ENCODE peak calls at places on chromosomes 2 and 18, in five cellular contexts. S, H, J, T and C are unnamed samples.

GRCh38 chr2:189982777-189983394 is 79.6 kb downstream of the MSTN start:
- DNase-seq in J (no peak), S (no peak), T (no peak), H (no peak), C (no peak)

GRCh38 chr2:111161971-111162370 is 41.3 kb downstream of the BCL2L11 start:
- DNase-seq in H (no peak), J (peak), T (peak), S (no peak), C (peak)

GRCh38 chr2:205473791-205474190 is 208.5 kb upstream of the NRP2 start:
- DNase-seq in H (no peak), J (no peak), T (no peak), S (no peak), C (no peak)

GRCh38 chr2:216539791-216540241 is 41.2 kb downstream of the RPL37A start:
- DNase-seq in S (no peak), T (peak), H (peak), J (peak), C (no peak)

GRCh38 chr2:8426577-8426976 is 255.3 kb upstream of the ID2 start:
- DNase-seq in J (no peak), S (no peak), T (no peak), H (no peak), C (no peak)

GRCh38 chr2:234816491-234816890 is 135.3 kb upstream of the SH3BP4 start:
- DNase-seq in S (no peak), T (no peak), J (no peak), H (no peak), C (no peak)

GRCh38 chr18:44852818-44853217 is 172.1 kb downstream of the SETBP1 start:
- DNase-seq in T (peak), J (no peak), H (no peak), S (no peak), C (no peak)

GRCh38 chr18:55322176-55322735 is 265.7 kb downstream of the TCF4 start:
- DNase-seq in S (no peak), J (peak), H (peak), T (peak), C (peak)

GRCh38 chr2:193929131-193929530 is 1727.9 kb upstream of the SLC39A10 start:
- DNase-seq in T (no peak), J (no peak), S (no peak), H (no peak), C (no peak)

GRCh38 chr2:49936965-49937364 is 782.6 kb upstream of the FSHR start:
- DNase-seq in H (no peak), J (no peak), S (no peak), T (no peak), C (no peak)

GRCh38 chr2:3248754-3249476 is 128.7 kb downstream of the EIPR1 start:
- DNase-seq in J (no peak), H (no peak), S (no peak), T (no peak), C (no peak)

GRCh38 chr2:54523336-54523959 is 67.3 kb downstream of the SPTBN1 start:
- DNase-seq in H (no peak), J (no peak), T (no peak), S (no peak), C (no peak)

GRCh38 chr2:36701918-36702317 is 5.4 kb downstream of the VIT start:
- DNase-seq in J (no peak), H (no peak), T (no peak), S (no peak), C (no peak)

GRCh38 chr2:238509151-238509820 is 82.6 kb downstream of the ASB1 start:
- DNase-seq in T (no peak), J (no peak), H (no peak), S (no peak), C (no peak)

GRCh38 chr2:231905026-231905425 is 21.2 kb downstream of the NPPC start:
- DNase-seq in S (no peak), J (no peak), T (no peak), H (no peak), C (no peak)

GRCh38 chr2:26619649-26620605 is 21.2 kb downstream of the CIB4 start:
- DNase-seq in T (no peak), H (peak), J (no peak), S (no peak), C (no peak)

GRCh38 chr2:189008555-189009312 is 34.6 kb downstream of the COL3A1 start:
- DNase-seq in S (no peak), T (no peak), J (no peak), H (no peak), C (no peak)

GRCh38 chr18:23635283-23636040 is 27.2 kb downstream of the ANKRD29 start:
- DNase-seq in H (no peak), T (no peak), S (no peak), J (no peak), C (no peak)

GRCh38 chr2:16900405-16901025 is 234.9 kb upstream of the CYRIA start:
- DNase-seq in J (no peak), S (no peak), T (peak), H (peak), C (no peak)

GRCh38 chr2:186589733-186590537 is at the start of gene ITGAV:
- DNase-seq in J (peak), H (peak), T (peak), S (peak), C (peak)

GRCh38 chr2:207167129-207167923 is 1.6 kb upstream of the KLF7 start:
- DNase-seq in J (no peak), T (no peak), H (no peak), S (no peak), C (no peak)

GRCh38 chr2:112585873-112586477 is 1.6 kb downstream of the CHCHD5 start:
- DNase-seq in J (no peak), T (no peak), S (no peak), H (no peak), C (no peak)

GRCh38 chr2:25567406-25567805 is 106.0 kb downstream of the DTNB start:
- DNase-seq in T (no peak), S (no peak), J (no peak), H (no peak), C (no peak)

GRCh38 chr18:79947054-79947755 is 4.2 kb downstream of the SLC66A2 start:
- DNase-seq in S (no peak), H (no peak), T (peak), J (no peak), C (no peak)

GRCh38 chr2:54329482-54330225 is 73.6 kb upstream of the TSPYL6 start:
- DNase-seq in J (no peak), T (no peak), H (no peak), S (no peak), C (no peak)

GRCh38 chr2:168037772-168038171 is 209.6 kb downstream of the STK39 start:
- DNase-seq in S (no peak), J (no peak), T (no peak), H (no peak), C (no peak)

GRCh38 chr2:201907128-201907886 is 101.0 kb downstream of the CDK15 start:
- DNase-seq in J (no peak), H (no peak), T (no peak), S (no peak), C (no peak)

GRCh38 chr18:23868341-23868740 is 146.2 kb upstream of the TTC39C start:
- DNase-seq in J (no peak), S (no peak), H (no peak), T (no peak), C (no peak)

GRCh38 chr2:138829326-138829725 is 49.1 kb upstream of the NXPH2 start:
- DNase-seq in S (peak), H (peak), T (peak), J (peak), C (no peak)

GRCh38 chr18:21458322-21458721 is 142.2 kb downstream of the ESCO1 start:
- DNase-seq in H (no peak), S (no peak), T (peak), J (peak), C (no peak)

GRCh38 chr2:158060862-158061435 is 40.7 kb upstream of the UPP2 start:
- DNase-seq in S (no peak), T (no peak), J (no peak), H (peak), C (no peak)

GRCh38 chr2:121196132-121196848 is 88.7 kb downstream of the TFCP2L1 start:
- DNase-seq in S (no peak), J (no peak), H (no peak), T (no peak), C (no peak)

GRCh38 chr18:55422456-55423185 is 165.4 kb downstream of the TCF4 start:
- DNase-seq in J (peak), H (no peak), S (no peak), T (no peak), C (no peak)

GRCh38 chr2:45813003-45813601 is 161.6 kb downstream of the PRKCE start:
- DNase-seq in S (no peak), J (peak), H (peak), T (no peak), C (no peak)

GRCh38 chr2:52639692-52640091 is 1127.9 kb upstream of the CHAC2 start:
- DNase-seq in S (no peak), J (no peak), H (no peak), T (no peak), C (no peak)

GRCh38 chr2:38438536-38439225 is 61.6 kb upstream of the ATL2 start:
- DNase-seq in T (no peak), S (no peak), J (no peak), H (no peak), C (no peak)

GRCh38 chr18:61967242-61967891 is 74.6 kb upstream of the RNF152 start:
- DNase-seq in S (no peak), H (no peak), J (no peak), T (no peak), C (no peak)

GRCh38 chr2:217928324-217929293 is 74.2 kb downstream of the TNS1 start:
- DNase-seq in J (no peak), S (no peak), H (no peak), T (no peak), C (no peak)

GRCh38 chr2:74383254-74383653 is 3.1 kb upstream of the DCTN1 start:
- DNase-seq in J (no peak), T (no peak), S (no peak), H (no peak), C (peak)

GRCh38 chr2:176102309-176102866 is 2.8 kb downstream of the HOXD12 start:
- DNase-seq in H (no peak), S (no peak), T (no peak), J (no peak), C (no peak)

GRCh38 chr2:176104338-176105077 is 2.6 kb upstream of the HOXD11 start:
- DNase-seq in J (no peak), H (no peak), T (no peak), S (no peak), C (no peak)

GRCh38 chr2:176101862-176102261 is 2.3 kb downstream of the HOXD12 start:
- DNase-seq in S (no peak), J (no peak), H (no peak), T (no peak), C (no peak)

GRCh38 chr2:176105078-176105726 is 1.9 kb upstream of the HOXD11 start:
- DNase-seq in T (no peak), H (no peak), J (no peak), S (no peak), C (no peak)

GRCh38 chr2:176103634-176104337 is 3.3 kb upstream of the HOXD11 start:
- DNase-seq in S (no peak), T (no peak), J (no peak), H (no peak), C (no peak)
- H3K27ac ChIP-seq in S (no peak), T (no peak), J (no peak), H (no peak), C (no peak)

GRCh38 chr2:20543579-20543887 is 96.7 kb downstream of the RHOB start:
- DNase-seq in T (no peak), J (no peak), S (no peak), H (no peak), C (no peak)
- H3K27ac ChIP-seq in T (no peak), J (no peak), S (no peak), H (no peak), C (no peak)

GRCh38 chr2:149363953-149364352 is 33.6 kb downstream of the LYPD6 start:
- DNase-seq in T (no peak), S (no peak), H (no peak), J (no peak), C (no peak)

GRCh38 chr2:149371476-149371875 is 41.1 kb downstream of the LYPD6 start:
- DNase-seq in T (no peak), J (no peak), H (no peak), S (no peak), C (no peak)

GRCh38 chr2:149364839-149365238 is 34.5 kb downstream of the LYPD6 start:
- DNase-seq in T (no peak), S (no peak), H (no peak), J (no peak), C (no peak)

GRCh38 chr2:149370061-149370775 is 39.8 kb downstream of the LYPD6 start:
- DNase-seq in T (no peak), J (no peak), H (no peak), S (no peak), C (no peak)

DNA sequence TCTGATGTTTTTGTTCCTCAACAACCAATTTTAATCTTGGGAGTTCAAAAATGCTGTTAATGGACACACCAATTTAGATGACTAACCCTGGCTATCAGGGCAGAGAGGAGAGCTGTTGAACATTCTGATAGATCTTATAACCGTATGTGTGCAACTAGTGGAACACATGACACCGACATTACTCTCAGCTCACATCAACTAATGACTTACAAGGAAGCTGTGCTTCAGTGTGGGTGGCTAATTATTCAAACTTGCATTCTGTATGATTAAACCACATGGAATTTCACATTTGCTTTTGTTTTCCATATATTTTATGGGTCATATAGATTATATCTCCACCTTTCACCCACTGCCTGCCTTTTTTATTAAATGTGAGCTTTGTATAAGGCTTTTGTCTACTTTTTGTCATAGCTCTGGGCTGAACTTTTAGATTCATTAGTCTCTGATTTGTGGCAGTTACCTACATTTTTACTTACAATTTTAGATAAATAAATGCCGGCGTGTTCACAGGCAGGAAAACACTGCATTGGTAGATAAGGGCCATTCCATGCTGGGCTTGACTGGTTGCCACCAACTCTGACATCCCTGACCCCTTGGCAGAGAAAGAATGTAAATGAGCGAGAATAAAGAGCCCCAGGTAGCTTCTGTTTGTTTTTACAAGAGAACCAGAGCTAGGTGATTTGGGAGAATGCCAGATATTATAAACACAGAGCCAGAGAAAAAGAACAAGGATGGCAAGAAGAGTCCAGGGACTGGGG is 35.6 kb downstream of the LYPD6 start:
- DNase-seq in H (no peak), T (peak), S (no peak), J (no peak), C (no peak)
- H3K27ac ChIP-seq in H (no peak), T (no peak), S (no peak), J (no peak), C (no peak)

GRCh38 chr2:237405605-237406004 is 8.4 kb downstream of the COL6A3 start:
- DNase-seq in T (no peak), H (no peak), J (no peak), S (no peak), C (no peak)
- H3K27ac ChIP-seq in T (no peak), H (no peak), J (peak), S (no peak), C (no peak)

DNA sequence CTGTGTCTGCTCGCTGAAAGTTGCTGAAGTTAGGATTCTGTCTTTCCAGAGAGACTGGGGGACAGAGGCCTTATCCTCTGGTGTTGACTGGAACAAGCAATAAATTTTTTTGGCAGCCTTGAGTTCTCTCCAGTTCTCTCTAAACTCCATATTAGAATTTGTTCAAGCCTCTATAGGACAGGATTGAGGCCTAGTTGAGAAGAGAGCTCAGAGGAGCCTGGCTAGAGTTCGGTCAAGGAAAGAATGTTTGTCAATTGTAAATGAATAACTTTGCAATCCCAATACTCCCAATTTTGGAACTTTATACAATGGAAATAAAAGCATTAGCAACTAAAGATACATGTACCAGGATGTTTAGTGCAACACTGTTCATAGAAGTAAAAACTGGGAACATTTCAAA is 16.7 kb upstream of the RASGRP3 start:
- DNase-seq in T (no peak), S (no peak), J (no peak), H (no peak), C (no peak)
- H3K27ac ChIP-seq in T (no peak), S (no peak), J (peak), H (no peak), C (no peak)

GRCh38 chr2:221572180-221572820 is at the start of gene EPHA4:
- DNase-seq in T (peak), H (peak), S (peak), J (peak), C (peak)
- H3K27ac ChIP-seq in T (peak), H (peak), S (peak), J (peak), C (peak)

DNA sequence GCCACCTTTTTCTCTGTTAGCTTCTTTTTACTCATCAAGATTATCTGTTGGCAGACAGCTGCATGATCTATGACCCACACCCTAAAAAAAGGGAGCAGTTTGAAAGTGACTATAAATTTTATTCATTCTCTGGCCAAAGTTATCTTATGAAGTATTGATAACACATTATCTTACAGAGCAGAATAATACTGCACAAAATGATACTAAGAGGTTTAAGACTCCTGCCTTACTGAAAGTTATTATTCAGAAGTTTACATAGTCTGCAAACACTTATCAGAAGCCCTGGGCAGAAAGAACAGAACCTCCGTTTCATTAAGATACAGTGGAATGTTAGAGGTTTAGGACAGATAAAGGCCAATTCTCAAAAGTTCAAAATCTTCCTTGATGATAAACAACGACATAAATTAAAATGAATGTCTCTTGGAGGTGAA is 78.2 kb downstream of the ZEB2 start:
- DNase-seq in H (no peak), S (no peak), T (no peak), J (no peak), C (no peak)
- H3K27ac ChIP-seq in H (peak), S (no peak), T (peak), J (peak), C (peak)